ENCODE peak calls at places on chromosome 5, in ten cellular contexts. One of them, this sample, is unnamed.
A peak's percentile ranks its signal among the peaks of the same experiment; 100 is the strongest.

GRCh38 chr5:77882670-77883257 is 106.6 kb upstream of the TBCA start:
- DNase-seq in brain microvascular endothelial cell: peak; percentile 84
- DNase-seq in neural progenitor cell: no peak
- DNase-seq in heart right ventricle: no peak
- DNase-seq in CD8-positive, alpha-beta T cell: no peak
- DNase-seq in ovary: no peak
- DNase-seq in aorta: no peak
- DNase-seq in left ventricle myocardium inferior: no peak
- DNase-seq in colonic mucosa: no peak
- DNase-seq in iPS DF 6.9: no peak
- DNase-seq in this sample: no peak

GRCh38 chr5:93150311-93151012 is 430.6 kb downstream of the NR2F1-AS1 start:
- DNase-seq in brain microvascular endothelial cell: peak; percentile 55
- DNase-seq in neural progenitor cell: no peak
- DNase-seq in heart right ventricle: no peak
- DNase-seq in CD8-positive, alpha-beta T cell: no peak
- DNase-seq in ovary: no peak
- DNase-seq in aorta: no peak
- DNase-seq in left ventricle myocardium inferior: no peak
- DNase-seq in colonic mucosa: no peak
- DNase-seq in iPS DF 6.9: no peak
- DNase-seq in this sample: no peak

GRCh38 chr5:141547488-141547887 is 58.6 kb downstream of the PCDHGC5 start:
- DNase-seq in brain microvascular endothelial cell: no peak
- DNase-seq in neural progenitor cell: peak; percentile 33
- DNase-seq in heart right ventricle: no peak
- DNase-seq in CD8-positive, alpha-beta T cell: no peak
- DNase-seq in ovary: no peak
- DNase-seq in aorta: no peak
- DNase-seq in left ventricle myocardium inferior: no peak
- DNase-seq in colonic mucosa: no peak
- DNase-seq in iPS DF 6.9: no peak
- DNase-seq in this sample: no peak

GRCh38 chr5:135119497-135119896 is 85.5 kb upstream of the PITX1 start:
- DNase-seq in brain microvascular endothelial cell: no peak
- DNase-seq in neural progenitor cell: no peak
- DNase-seq in heart right ventricle: no peak
- DNase-seq in CD8-positive, alpha-beta T cell: no peak
- DNase-seq in ovary: no peak
- DNase-seq in aorta: no peak
- DNase-seq in left ventricle myocardium inferior: no peak
- DNase-seq in colonic mucosa: no peak
- DNase-seq in iPS DF 6.9: no peak
- DNase-seq in this sample: no peak

GRCh38 chr5:157917909-157918809 is 59.2 kb upstream of the CLINT1 start:
- DNase-seq in brain microvascular endothelial cell: peak; percentile 85
- DNase-seq in neural progenitor cell: peak; percentile 77
- DNase-seq in heart right ventricle: peak; percentile 42
- DNase-seq in CD8-positive, alpha-beta T cell: peak; percentile 61
- DNase-seq in ovary: peak; percentile 73
- DNase-seq in aorta: peak; percentile 82
- DNase-seq in left ventricle myocardium inferior: peak; percentile 54
- DNase-seq in colonic mucosa: peak; percentile 88
- DNase-seq in iPS DF 6.9: peak; percentile 48
- DNase-seq in this sample: peak; percentile 50

GRCh38 chr5:10423009-10423408 is 18.7 kb upstream of the ROPN1L start:
- DNase-seq in brain microvascular endothelial cell: no peak
- DNase-seq in neural progenitor cell: no peak
- DNase-seq in heart right ventricle: no peak
- DNase-seq in CD8-positive, alpha-beta T cell: no peak
- DNase-seq in ovary: no peak
- DNase-seq in aorta: no peak
- DNase-seq in left ventricle myocardium inferior: no peak
- DNase-seq in colonic mucosa: no peak
- DNase-seq in iPS DF 6.9: peak; percentile 13
- DNase-seq in this sample: no peak

GRCh38 chr5:117236941-117237340 is 662.3 kb upstream of the SEMA6A start:
- DNase-seq in brain microvascular endothelial cell: no peak
- DNase-seq in neural progenitor cell: no peak
- DNase-seq in heart right ventricle: no peak
- DNase-seq in CD8-positive, alpha-beta T cell: no peak
- DNase-seq in ovary: no peak
- DNase-seq in aorta: no peak
- DNase-seq in left ventricle myocardium inferior: no peak
- DNase-seq in colonic mucosa: no peak
- DNase-seq in iPS DF 6.9: no peak
- DNase-seq in this sample: no peak

GRCh38 chr5:137822158-137822764 is 45.4 kb upstream of the MYOT start:
- DNase-seq in brain microvascular endothelial cell: peak; percentile 37
- DNase-seq in neural progenitor cell: peak; percentile 76
- DNase-seq in heart right ventricle: peak; percentile 22
- DNase-seq in CD8-positive, alpha-beta T cell: no peak
- DNase-seq in ovary: no peak
- DNase-seq in aorta: no peak
- DNase-seq in left ventricle myocardium inferior: no peak
- DNase-seq in colonic mucosa: peak; percentile 38
- DNase-seq in iPS DF 6.9: peak; percentile 52
- DNase-seq in this sample: no peak

GRCh38 chr5:17400724-17401508 is 97.1 kb upstream of the TAF11L2 start:
- DNase-seq in brain microvascular endothelial cell: no peak
- DNase-seq in neural progenitor cell: peak; percentile 48
- DNase-seq in heart right ventricle: no peak
- DNase-seq in CD8-positive, alpha-beta T cell: no peak
- DNase-seq in ovary: no peak
- DNase-seq in aorta: no peak
- DNase-seq in left ventricle myocardium inferior: no peak
- DNase-seq in colonic mucosa: no peak
- DNase-seq in iPS DF 6.9: no peak
- DNase-seq in this sample: no peak

GRCh38 chr5:93593476-93594060 is 10.5 kb downstream of the NR2F1 start:
- DNase-seq in brain microvascular endothelial cell: no peak
- DNase-seq in neural progenitor cell: peak; percentile 69
- DNase-seq in heart right ventricle: no peak
- DNase-seq in CD8-positive, alpha-beta T cell: no peak
- DNase-seq in ovary: no peak
- DNase-seq in aorta: no peak
- DNase-seq in left ventricle myocardium inferior: no peak
- DNase-seq in colonic mucosa: no peak
- DNase-seq in iPS DF 6.9: no peak
- DNase-seq in this sample: no peak

GRCh38 chr5:113776832-113777525 is 263.5 kb downstream of the YTHDC2 start:
- DNase-seq in brain microvascular endothelial cell: no peak
- DNase-seq in neural progenitor cell: no peak
- DNase-seq in heart right ventricle: no peak
- DNase-seq in CD8-positive, alpha-beta T cell: no peak
- DNase-seq in ovary: peak; percentile 37
- DNase-seq in aorta: no peak
- DNase-seq in left ventricle myocardium inferior: no peak
- DNase-seq in colonic mucosa: no peak
- DNase-seq in iPS DF 6.9: no peak
- DNase-seq in this sample: no peak

GRCh38 chr5:136296846-136297245 is 68.5 kb downstream of the TRPC7 start:
- DNase-seq in brain microvascular endothelial cell: no peak
- DNase-seq in neural progenitor cell: no peak
- DNase-seq in heart right ventricle: no peak
- DNase-seq in CD8-positive, alpha-beta T cell: no peak
- DNase-seq in ovary: no peak
- DNase-seq in aorta: no peak
- DNase-seq in left ventricle myocardium inferior: no peak
- DNase-seq in colonic mucosa: no peak
- DNase-seq in iPS DF 6.9: no peak
- DNase-seq in this sample: no peak

GRCh38 chr5:58974083-58974482 is 391.2 kb downstream of the RAB3C start:
- DNase-seq in brain microvascular endothelial cell: no peak
- DNase-seq in neural progenitor cell: no peak
- DNase-seq in heart right ventricle: no peak
- DNase-seq in CD8-positive, alpha-beta T cell: no peak
- DNase-seq in ovary: no peak
- DNase-seq in aorta: no peak
- DNase-seq in left ventricle myocardium inferior: no peak
- DNase-seq in colonic mucosa: no peak
- DNase-seq in iPS DF 6.9: no peak
- DNase-seq in this sample: no peak

GRCh38 chr5:58969795-58970194 is 386.9 kb downstream of the RAB3C start:
- DNase-seq in brain microvascular endothelial cell: no peak
- DNase-seq in neural progenitor cell: no peak
- DNase-seq in heart right ventricle: no peak
- DNase-seq in CD8-positive, alpha-beta T cell: no peak
- DNase-seq in ovary: no peak
- DNase-seq in aorta: no peak
- DNase-seq in left ventricle myocardium inferior: no peak
- DNase-seq in colonic mucosa: no peak
- DNase-seq in iPS DF 6.9: no peak
- DNase-seq in this sample: no peak

GRCh38 chr5:58979090-58979489 is 396.2 kb downstream of the RAB3C start:
- DNase-seq in brain microvascular endothelial cell: no peak
- DNase-seq in neural progenitor cell: no peak
- DNase-seq in heart right ventricle: no peak
- DNase-seq in CD8-positive, alpha-beta T cell: no peak
- DNase-seq in ovary: no peak
- DNase-seq in aorta: no peak
- DNase-seq in left ventricle myocardium inferior: no peak
- DNase-seq in colonic mucosa: no peak
- DNase-seq in iPS DF 6.9: no peak
- DNase-seq in this sample: no peak

GRCh38 chr5:58972301-58972700 is 389.4 kb downstream of the RAB3C start:
- DNase-seq in brain microvascular endothelial cell: peak; percentile 20
- DNase-seq in neural progenitor cell: no peak
- DNase-seq in heart right ventricle: no peak
- DNase-seq in CD8-positive, alpha-beta T cell: no peak
- DNase-seq in ovary: no peak
- DNase-seq in aorta: no peak
- DNase-seq in left ventricle myocardium inferior: no peak
- DNase-seq in colonic mucosa: no peak
- DNase-seq in iPS DF 6.9: no peak
- DNase-seq in this sample: no peak

DNA sequence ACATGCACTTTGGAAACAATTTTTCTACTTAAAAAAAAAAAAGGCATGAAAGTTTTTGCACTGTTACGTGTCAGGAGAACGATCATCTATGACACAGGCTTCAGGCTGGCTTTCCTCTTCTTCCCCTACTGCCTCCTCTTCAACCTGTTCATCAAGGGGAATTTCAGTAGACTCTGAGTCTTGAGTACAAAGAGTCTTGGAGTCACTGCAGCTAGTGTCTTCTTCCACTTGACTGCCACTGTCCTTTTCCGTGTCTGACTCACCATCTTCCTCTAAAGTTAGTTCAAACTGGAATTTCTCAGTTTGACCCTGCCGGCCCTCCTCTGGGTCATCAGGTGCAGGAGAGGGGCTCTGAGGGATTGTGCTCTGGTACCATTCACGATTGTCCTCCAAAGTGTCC is 391.7 kb downstream of the RAB3C start:
- DNase-seq in brain microvascular endothelial cell: no peak
- DNase-seq in neural progenitor cell: no peak
- DNase-seq in heart right ventricle: no peak
- DNase-seq in CD8-positive, alpha-beta T cell: no peak
- DNase-seq in ovary: no peak
- DNase-seq in aorta: no peak
- DNase-seq in left ventricle myocardium inferior: no peak
- DNase-seq in colonic mucosa: no peak
- DNase-seq in iPS DF 6.9: no peak
- DNase-seq in this sample: no peak
- H3K27ac ChIP-seq in brain microvascular endothelial cell: no peak overlapping the region
- H3K27ac ChIP-seq in neural progenitor cell: no peak overlapping the region
- H3K27ac ChIP-seq in heart right ventricle: no peak overlapping the region
- H3K27ac ChIP-seq in CD8-positive, alpha-beta T cell: no peak overlapping the region
- H3K27ac ChIP-seq in ovary: no peak overlapping the region
- H3K27ac ChIP-seq in aorta: no peak overlapping the region
- H3K27ac ChIP-seq in left ventricle myocardium inferior: no peak overlapping the region
- H3K27ac ChIP-seq in colonic mucosa: no peak overlapping the region
- H3K27ac ChIP-seq in iPS DF 6.9: no peak overlapping the region
- H3K27ac ChIP-seq in this sample: no peak overlapping the region

GRCh38 chr5:42502613-42503470 is 79.6 kb downstream of the GHR start:
- DNase-seq in brain microvascular endothelial cell: no peak
- DNase-seq in neural progenitor cell: no peak
- DNase-seq in heart right ventricle: no peak
- DNase-seq in CD8-positive, alpha-beta T cell: no peak
- DNase-seq in ovary: no peak
- DNase-seq in aorta: no peak
- DNase-seq in left ventricle myocardium inferior: no peak
- DNase-seq in colonic mucosa: no peak
- DNase-seq in iPS DF 6.9: no peak
- DNase-seq in this sample: no peak

GRCh38 chr5:42507451-42508092 is 84.3 kb downstream of the GHR start:
- DNase-seq in brain microvascular endothelial cell: no peak
- DNase-seq in neural progenitor cell: peak; percentile 82
- DNase-seq in heart right ventricle: no peak
- DNase-seq in CD8-positive, alpha-beta T cell: no peak
- DNase-seq in ovary: no peak
- DNase-seq in aorta: no peak
- DNase-seq in left ventricle myocardium inferior: no peak
- DNase-seq in colonic mucosa: no peak
- DNase-seq in iPS DF 6.9: no peak
- DNase-seq in this sample: no peak

DNA sequence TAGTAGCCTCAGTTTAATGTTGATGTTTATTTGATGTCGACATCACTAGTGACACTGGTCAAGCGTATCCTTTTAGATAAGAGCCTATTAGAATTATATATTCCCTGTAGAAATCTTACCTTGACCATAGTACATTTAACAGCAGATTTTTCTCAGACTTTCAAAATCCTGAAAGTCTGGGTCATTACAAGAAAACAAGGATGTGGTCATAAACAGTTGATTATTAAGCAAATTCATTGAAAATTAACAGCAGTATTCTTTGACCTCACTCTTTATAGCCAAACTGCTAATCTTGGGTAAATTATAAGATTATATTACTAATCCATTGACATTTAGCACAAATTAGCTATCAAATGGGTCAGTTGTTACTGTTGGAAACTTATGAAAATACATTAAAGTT is 83.4 kb downstream of the GHR start:
- DNase-seq in brain microvascular endothelial cell: no peak
- DNase-seq in neural progenitor cell: no peak
- DNase-seq in heart right ventricle: no peak
- DNase-seq in CD8-positive, alpha-beta T cell: no peak
- DNase-seq in ovary: no peak
- DNase-seq in aorta: no peak
- DNase-seq in left ventricle myocardium inferior: no peak
- DNase-seq in colonic mucosa: no peak
- DNase-seq in iPS DF 6.9: no peak
- DNase-seq in this sample: no peak
- H3K27ac ChIP-seq in brain microvascular endothelial cell: no peak overlapping the region
- H3K27ac ChIP-seq in neural progenitor cell: no peak overlapping the region
- H3K27ac ChIP-seq in heart right ventricle: no peak overlapping the region
- H3K27ac ChIP-seq in CD8-positive, alpha-beta T cell: no peak overlapping the region
- H3K27ac ChIP-seq in ovary: no peak overlapping the region
- H3K27ac ChIP-seq in aorta: no peak overlapping the region
- H3K27ac ChIP-seq in left ventricle myocardium inferior: no peak overlapping the region
- H3K27ac ChIP-seq in colonic mucosa: no peak overlapping the region
- H3K27ac ChIP-seq in iPS DF 6.9: no peak overlapping the region
- H3K27ac ChIP-seq in this sample: no peak overlapping the region

GRCh38 chr5:35129921-35130485 is 82.3 kb upstream of the AGXT2 start:
- DNase-seq in brain microvascular endothelial cell: no peak
- DNase-seq in neural progenitor cell: no peak
- DNase-seq in heart right ventricle: no peak
- DNase-seq in CD8-positive, alpha-beta T cell: peak; percentile 33
- DNase-seq in ovary: no peak
- DNase-seq in aorta: no peak
- DNase-seq in left ventricle myocardium inferior: no peak
- DNase-seq in colonic mucosa: peak; percentile 70
- DNase-seq in iPS DF 6.9: no peak
- DNase-seq in this sample: peak; percentile 69
- H3K27ac ChIP-seq in brain microvascular endothelial cell: no peak overlapping the region
- H3K27ac ChIP-seq in neural progenitor cell: no peak overlapping the region
- H3K27ac ChIP-seq in heart right ventricle: no peak overlapping the region
- H3K27ac ChIP-seq in CD8-positive, alpha-beta T cell: no peak overlapping the region
- H3K27ac ChIP-seq in ovary: no peak overlapping the region
- H3K27ac ChIP-seq in aorta: no peak overlapping the region
- H3K27ac ChIP-seq in left ventricle myocardium inferior: no peak overlapping the region
- H3K27ac ChIP-seq in colonic mucosa: no peak overlapping the region
- H3K27ac ChIP-seq in iPS DF 6.9: no peak overlapping the region
- H3K27ac ChIP-seq in this sample: no peak overlapping the region

GRCh38 chr5:6715271-6715670 is 2.0 kb downstream of the TENT4A start:
- DNase-seq in brain microvascular endothelial cell: no peak
- DNase-seq in neural progenitor cell: no peak
- DNase-seq in heart right ventricle: no peak
- DNase-seq in CD8-positive, alpha-beta T cell: no peak
- DNase-seq in ovary: no peak
- DNase-seq in aorta: no peak
- DNase-seq in left ventricle myocardium inferior: no peak
- DNase-seq in colonic mucosa: peak; percentile 16
- DNase-seq in iPS DF 6.9: no peak
- DNase-seq in this sample: no peak
- H3K27ac ChIP-seq in brain microvascular endothelial cell: no peak overlapping the region
- H3K27ac ChIP-seq in neural progenitor cell: no peak overlapping the region
- H3K27ac ChIP-seq in heart right ventricle: no peak overlapping the region
- H3K27ac ChIP-seq in CD8-positive, alpha-beta T cell: peak overlapping the region; percentile 34
- H3K27ac ChIP-seq in ovary: no peak overlapping the region
- H3K27ac ChIP-seq in aorta: no peak overlapping the region
- H3K27ac ChIP-seq in left ventricle myocardium inferior: no peak overlapping the region
- H3K27ac ChIP-seq in colonic mucosa: no peak overlapping the region
- H3K27ac ChIP-seq in iPS DF 6.9: no peak overlapping the region
- H3K27ac ChIP-seq in this sample: peak overlapping the region; percentile 42